ENCODE peak calls at places on chromosomes 11 and 22, in nine cellular contexts. N is HFF-Myc; O is C1 segment of cervical spinal cord; W is activated CD4-positive, alpha-beta T cell treated with anti-CD3 and anti-CD28 coated beads, Interleukin-2, amount 10 ng/mL, durations not matched to agents 7 days and 5 days; I is sciatic nerve; A is NCI-H1417; L is right cardiac atrium; V is lung; E is glutamatergic neuron. Z is an unnamed sample.
A peak's percentile ranks its signal among the peaks of the same experiment; 100 is the strongest.

GRCh38 chr11:73439002-73439843 is 63.0 kb downstream of the RELT start:
- DNase-seq in A (no peak), W (no peak), L (no peak), E (no peak), V (no peak), N (no peak), O (no peak), I (no peak), Z (peak; percentile 18)

GRCh38 chr11:45648931-45649330 is 16.5 kb downstream of the CHST1 start:
- DNase-seq in E (no peak), A (no peak), V (no peak), N (no peak), O (no peak), I (no peak), L (no peak), W (no peak), Z (no peak)

GRCh38 chr22:23240639-23241389 is 60.5 kb downstream of the BCR start:
- DNase-seq in V (no peak), W (peak; percentile 12), I (no peak), L (peak; percentile 61), N (no peak), A (no peak), O (no peak), E (no peak), Z (no peak)

GRCh38 chr11:120146413-120147093 is 8.6 kb upstream of the TRIM29 start:
- DNase-seq in I (no peak), W (no peak), V (no peak), N (no peak), E (no peak), O (no peak), A (no peak), L (no peak), Z (no peak)

GRCh38 chr22:19510919-19511341 is 13.3 kb downstream of the CLDN5 start:
- DNase-seq in E (no peak), L (no peak), W (no peak), O (no peak), I (no peak), A (no peak), N (no peak), V (no peak), Z (no peak)

GRCh38 chr22:38706101-38706884 is 549 bp downstream of the GTPBP1 start:
- DNase-seq in L (peak; percentile 73), A (peak; percentile 86), N (no peak), V (peak; percentile 57), E (peak; percentile 54), W (peak; percentile 49), I (peak; percentile 82), O (no peak), Z (peak; percentile 66)

GRCh38 chr22:39308614-39309363 is 10.6 kb downstream of the RPL3 start:
- DNase-seq in O (no peak), V (peak; percentile 54), E (no peak), I (no peak), N (peak; percentile 78), W (no peak), A (no peak), L (peak; percentile 86), Z (peak; percentile 95)

GRCh38 chr11:13207270-13207664 is 70.3 kb upstream of the BMAL1 start:
- DNase-seq in V (no peak), E (no peak), N (no peak), W (no peak), L (no peak), O (no peak), A (no peak), I (no peak), Z (no peak)

GRCh38 chr11:134411887-134412507 is at the start of gene B3GAT1:
- DNase-seq in O (peak; percentile 93), L (no peak), I (no peak), E (peak; percentile 72), V (no peak), A (peak; percentile 58), W (no peak), N (no peak), Z (no peak)

GRCh38 chr11:64996710-64997380 is at the start of gene BATF2:
- DNase-seq in O (peak; percentile 17), N (peak; percentile 66), V (peak; percentile 82), E (no peak), A (peak; percentile 42), W (no peak), L (peak; percentile 85), I (peak; percentile 78), Z (peak; percentile 90)

GRCh38 chr11:8577791-8578581 is 16.0 kb downstream of the STK33 start:
- DNase-seq in L (no peak), A (no peak), N (no peak), I (no peak), O (no peak), W (no peak), V (no peak), E (no peak), Z (no peak)

GRCh38 chr11:60939828-60940227 is 12.1 kb downstream of the SLC15A3 start:
- DNase-seq in N (no peak), I (no peak), O (no peak), E (no peak), A (no peak), L (no peak), V (no peak), W (no peak), Z (peak; percentile 57)

GRCh38 chr22:20979243-20979809 is 2.8 kb upstream of the LZTR1 start:
- DNase-seq in W (peak; percentile 66), E (peak; percentile 60), L (peak; percentile 87), V (peak; percentile 78), I (peak; percentile 83), A (no peak), N (no peak), O (no peak), Z (peak; percentile 80)

GRCh38 chr11:87007938-87008337 is 29.8 kb upstream of the TMEM135 start:
- DNase-seq in O (no peak), N (no peak), W (no peak), I (no peak), E (no peak), V (no peak), L (no peak), A (no peak), Z (peak; percentile 16)

GRCh38 chr11:14519692-14520085 is 497 bp downstream of the PSMA1 start:
- DNase-seq in W (no peak), L (no peak), V (no peak), A (no peak), O (no peak), E (no peak), N (no peak), I (no peak), Z (no peak)

GRCh38 chr22:50209893-50210292 is 9.1 kb downstream of the SELENOO start:
- DNase-seq in W (peak; percentile 81), I (peak; percentile 85), A (peak; percentile 12), E (peak; percentile 77), L (peak; percentile 87), V (no peak), N (peak; percentile 36), O (no peak), Z (peak; percentile 67)

GRCh38 chr11:34512810-34513673 is 552 bp downstream of the ELF5 start:
- DNase-seq in L (peak; percentile 72), N (peak; percentile 31), I (no peak), O (no peak), V (peak; percentile 67), W (peak; percentile 54), E (peak; percentile 78), A (no peak), Z (peak; percentile 53)

GRCh38 chr11:79488286-79488685 is 47.5 kb upstream of the TENM4 start:
- DNase-seq in O (no peak), I (no peak), N (no peak), E (no peak), A (no peak), L (no peak), W (no peak), V (no peak), Z (no peak)

GRCh38 chr22:24005201-24005600 is at the start of gene GSTT4:
- DNase-seq in I (no peak), E (no peak), W (no peak), O (no peak), L (peak; percentile 87), N (no peak), V (no peak), A (no peak), Z (no peak)

GRCh38 chr11:102347526-102348331 is 715 bp downstream of the BIRC2 start:
- DNase-seq in O (no peak), L (no peak), N (no peak), W (peak; percentile 24), V (peak; percentile 35), A (peak; percentile 52), I (no peak), E (no peak), Z (peak; percentile 70)

Z was measured in fibroblast of villous mesenchyme.